ENCODE peak calls at places on chromosomes 4 and X, in seven cellular contexts. One of them, this sample, is unnamed.

GRCh38 chr4:142353149-142353738 is 492.9 kb downstream of the INPP4B start:
- DNase-seq in left ventricle myocardium inferior: no peak
- DNase-seq in upper lobe of left lung: no peak
- DNase-seq in lower lobe of right lung: no peak
- DNase-seq in tibial nerve: no peak
- DNase-seq in Peyer's patch: no peak
- DNase-seq in stomach: no peak
- DNase-seq in this sample: no peak

GRCh38 chrX:4035874-4036273 is 322.4 kb upstream of the PRKX start:
- DNase-seq in left ventricle myocardium inferior: no peak
- DNase-seq in upper lobe of left lung: no peak
- DNase-seq in stomach: no peak
- DNase-seq in tibial nerve: no peak
- DNase-seq in Peyer's patch: no peak
- DNase-seq in lower lobe of right lung: no peak
- DNase-seq in this sample: no peak

GRCh38 chr4:73870260-73870659 is 1.1 kb downstream of the CXCL1 start:
- DNase-seq in tibial nerve: no peak
- DNase-seq in upper lobe of left lung: peak; percentile 87
- DNase-seq in stomach: peak; percentile 29
- DNase-seq in left ventricle myocardium inferior: no peak
- DNase-seq in lower lobe of right lung: peak; percentile 44
- DNase-seq in Peyer's patch: no peak
- DNase-seq in this sample: no peak

GRCh38 chrX:135707880-135708279 is 5.6 kb upstream of the CT45A1 start:
- DNase-seq in lower lobe of right lung: no peak
- DNase-seq in Peyer's patch: no peak
- DNase-seq in tibial nerve: no peak
- DNase-seq in upper lobe of left lung: no peak
- DNase-seq in left ventricle myocardium inferior: no peak
- DNase-seq in stomach: no peak
- DNase-seq in this sample: no peak

GRCh38 chrX:45006002-45006800 is 133.2 kb downstream of the KDM6A start:
- DNase-seq in left ventricle myocardium inferior: no peak
- DNase-seq in lower lobe of right lung: no peak
- DNase-seq in tibial nerve: no peak
- DNase-seq in Peyer's patch: no peak
- DNase-seq in upper lobe of left lung: no peak
- DNase-seq in stomach: no peak
- DNase-seq in this sample: no peak

GRCh38 chr4:76246025-76246424 is 5.5 kb upstream of the FAM47E start:
- DNase-seq in upper lobe of left lung: no peak
- DNase-seq in left ventricle myocardium inferior: no peak
- DNase-seq in Peyer's patch: no peak
- DNase-seq in tibial nerve: no peak
- DNase-seq in stomach: no peak
- DNase-seq in lower lobe of right lung: no peak
- DNase-seq in this sample: no peak

GRCh38 chr4:168836482-168836881 is 173.6 kb downstream of the CBR4 start:
- DNase-seq in lower lobe of right lung: no peak
- DNase-seq in upper lobe of left lung: no peak
- DNase-seq in stomach: no peak
- DNase-seq in left ventricle myocardium inferior: no peak
- DNase-seq in tibial nerve: no peak
- DNase-seq in Peyer's patch: no peak
- DNase-seq in this sample: no peak

GRCh38 chr4:41963105-41963504 is 18.5 kb upstream of the DCAF4L1 start:
- DNase-seq in lower lobe of right lung: no peak
- DNase-seq in tibial nerve: no peak
- DNase-seq in stomach: no peak
- DNase-seq in left ventricle myocardium inferior: no peak
- DNase-seq in Peyer's patch: no peak
- DNase-seq in upper lobe of left lung: no peak
- DNase-seq in this sample: no peak

GRCh38 chr4:37924946-37925345 is 34.1 kb downstream of the TBC1D1 start:
- DNase-seq in tibial nerve: no peak
- DNase-seq in upper lobe of left lung: no peak
- DNase-seq in lower lobe of right lung: no peak
- DNase-seq in left ventricle myocardium inferior: no peak
- DNase-seq in stomach: no peak
- DNase-seq in Peyer's patch: no peak
- DNase-seq in this sample: no peak

GRCh38 chr4:176400816-176401461 is 81.2 kb downstream of the SPCS3 start:
- DNase-seq in upper lobe of left lung: no peak
- DNase-seq in lower lobe of right lung: no peak
- DNase-seq in Peyer's patch: no peak
- DNase-seq in tibial nerve: no peak
- DNase-seq in left ventricle myocardium inferior: no peak
- DNase-seq in stomach: no peak
- DNase-seq in this sample: no peak

GRCh38 chrX:3522016-3522690 is 175.7 kb upstream of the MXRA5 start:
- DNase-seq in left ventricle myocardium inferior: no peak
- DNase-seq in Peyer's patch: no peak
- DNase-seq in tibial nerve: no peak
- DNase-seq in upper lobe of left lung: no peak
- DNase-seq in stomach: no peak
- DNase-seq in lower lobe of right lung: no peak
- DNase-seq in this sample: no peak

GRCh38 chr4:83208776-83209365 is 75.7 kb downstream of the COQ2 start:
- DNase-seq in lower lobe of right lung: no peak
- DNase-seq in stomach: no peak
- DNase-seq in upper lobe of left lung: no peak
- DNase-seq in left ventricle myocardium inferior: no peak
- DNase-seq in Peyer's patch: no peak
- DNase-seq in tibial nerve: no peak
- DNase-seq in this sample: no peak

GRCh38 chr4:25650271-25650670 is 5.4 kb upstream of the SLC34A2 start:
- DNase-seq in lower lobe of right lung: no peak
- DNase-seq in stomach: no peak
- DNase-seq in Peyer's patch: no peak
- DNase-seq in tibial nerve: no peak
- DNase-seq in left ventricle myocardium inferior: no peak
- DNase-seq in upper lobe of left lung: no peak
- DNase-seq in this sample: no peak

GRCh38 chrX:156001667-156002021 is 4.1 kb downstream of the IL9R start:
- DNase-seq in Peyer's patch: no peak
- DNase-seq in tibial nerve: no peak
- DNase-seq in left ventricle myocardium inferior: no peak
- DNase-seq in stomach: no peak
- DNase-seq in lower lobe of right lung: no peak
- DNase-seq in upper lobe of left lung: no peak
- DNase-seq in this sample: no peak

GRCh38 chr4:90318208-90318607 is 191.0 kb downstream of the CCSER1 start:
- DNase-seq in lower lobe of right lung: no peak
- DNase-seq in tibial nerve: no peak
- DNase-seq in Peyer's patch: no peak
- DNase-seq in left ventricle myocardium inferior: no peak
- DNase-seq in stomach: no peak
- DNase-seq in upper lobe of left lung: no peak
- DNase-seq in this sample: no peak

GRCh38 chr4:7753931-7754465 is 185.7 kb downstream of the AFAP1 start:
- DNase-seq in lower lobe of right lung: no peak
- DNase-seq in tibial nerve: no peak
- DNase-seq in left ventricle myocardium inferior: no peak
- DNase-seq in Peyer's patch: no peak
- DNase-seq in stomach: no peak
- DNase-seq in upper lobe of left lung: no peak
- DNase-seq in this sample: no peak

GRCh38 chr4:43587746-43588145 is 695.2 kb downstream of the GRXCR1 start:
- DNase-seq in upper lobe of left lung: no peak
- DNase-seq in Peyer's patch: no peak
- DNase-seq in tibial nerve: no peak
- DNase-seq in stomach: no peak
- DNase-seq in lower lobe of right lung: no peak
- DNase-seq in left ventricle myocardium inferior: no peak
- DNase-seq in this sample: no peak

DNA sequence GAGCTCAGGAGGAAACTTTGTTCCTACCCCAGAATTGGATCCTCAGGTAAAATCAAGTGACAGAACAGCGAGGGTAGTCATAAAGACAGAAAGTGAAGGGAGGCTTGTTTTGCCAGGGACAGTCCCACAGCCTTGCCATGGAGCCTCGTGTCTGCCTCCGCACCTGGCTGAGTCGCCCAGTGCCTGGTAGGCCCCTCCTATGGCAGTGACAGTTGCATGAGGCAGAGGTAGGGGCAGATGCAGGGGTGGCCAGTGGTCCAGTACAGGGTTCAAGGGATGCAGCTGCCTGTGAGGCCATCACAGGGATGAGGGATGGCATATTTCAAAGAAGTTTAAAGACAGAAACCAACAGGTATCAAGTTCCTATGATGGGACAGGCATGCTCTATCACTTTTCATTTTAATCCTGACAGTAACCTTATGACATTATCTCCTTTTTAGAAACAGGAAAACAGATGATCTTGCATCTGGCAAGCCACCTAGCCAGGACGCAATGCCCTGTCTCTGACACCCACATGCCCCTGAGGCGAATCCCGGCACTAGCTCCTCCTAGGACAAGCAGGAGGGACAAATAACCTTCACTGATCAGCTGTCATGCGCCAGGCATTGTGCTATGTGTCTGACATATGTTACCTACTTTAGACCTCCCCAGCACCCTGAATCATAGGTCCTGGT is 127.4 kb upstream of the ENPP6 start:
- DNase-seq in tibial nerve: no peak
- DNase-seq in lower lobe of right lung: no peak
- DNase-seq in upper lobe of left lung: no peak
- DNase-seq in stomach: no peak
- DNase-seq in Peyer's patch: no peak
- DNase-seq in left ventricle myocardium inferior: no peak
- DNase-seq in this sample: no peak
- H3K4me1 ChIP-seq in tibial nerve: peaks cover 35% of the 10 kb centered on the region
- H3K4me1 ChIP-seq in lower lobe of right lung: peaks cover 55% of the 10 kb centered on the region
- H3K4me1 ChIP-seq in upper lobe of left lung: peaks cover 51% of the 10 kb centered on the region
- H3K4me1 ChIP-seq in stomach: peaks cover 73% of the 10 kb centered on the region
- H3K4me1 ChIP-seq in Peyer's patch: peaks cover 5% of the 10 kb centered on the region
- H3K4me1 ChIP-seq in left ventricle myocardium inferior: peaks cover 69% of the 10 kb centered on the region
- H3K4me1 ChIP-seq in this sample: no peaks in the 10 kb centered on the region

GRCh38 chr4:170988446-170988845 is 824.8 kb upstream of the GALNTL6 start:
- DNase-seq in tibial nerve: no peak
- DNase-seq in lower lobe of right lung: no peak
- DNase-seq in upper lobe of left lung: no peak
- DNase-seq in Peyer's patch: no peak
- DNase-seq in stomach: no peak
- DNase-seq in left ventricle myocardium inferior: no peak
- DNase-seq in this sample: no peak

GRCh38 chr4:170990989-170991589 is 822.1 kb upstream of the GALNTL6 start:
- DNase-seq in left ventricle myocardium inferior: no peak
- DNase-seq in Peyer's patch: no peak
- DNase-seq in stomach: no peak
- DNase-seq in lower lobe of right lung: no peak
- DNase-seq in tibial nerve: no peak
- DNase-seq in upper lobe of left lung: no peak
- DNase-seq in this sample: no peak
- TF ChIP-seq CTCF in left ventricle myocardium inferior: peak; percentile 20
- TF ChIP-seq CTCF in Peyer's patch: no peak
- TF ChIP-seq CTCF in stomach: no peak
- TF ChIP-seq CTCF in lower lobe of right lung: peak; percentile 42
- TF ChIP-seq CTCF in tibial nerve: no peak
- TF ChIP-seq CTCF in upper lobe of left lung: no peak
- TF ChIP-seq CTCF in this sample: peak; percentile 45

DNA sequence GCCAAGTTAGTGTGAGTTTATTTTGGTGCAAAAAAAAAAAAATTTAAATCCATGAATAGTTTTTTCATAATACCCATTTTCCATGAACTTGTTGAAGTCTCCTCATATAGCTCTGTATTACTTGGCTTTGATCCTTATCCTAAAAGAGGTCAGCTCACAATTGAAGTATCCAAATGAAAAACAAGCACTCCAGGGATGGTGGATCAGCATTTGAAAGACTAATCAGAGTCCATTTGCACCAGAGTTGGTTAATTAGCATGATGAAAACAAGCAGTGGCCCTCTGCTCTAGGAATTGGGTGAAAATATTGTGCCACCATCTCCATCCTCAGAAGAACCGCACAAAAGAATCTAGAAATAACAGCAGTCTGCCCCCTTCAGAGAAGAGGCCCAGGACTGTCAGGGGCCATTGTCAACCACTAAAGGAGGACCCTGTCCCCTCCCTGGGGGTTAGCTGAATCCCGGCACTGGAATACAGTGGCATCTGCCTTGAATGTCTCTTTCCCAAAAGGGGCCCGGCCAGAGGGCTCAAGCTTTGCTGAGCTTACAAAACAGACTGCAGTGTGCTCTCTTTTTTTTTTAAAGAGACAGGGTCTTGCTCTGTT is 24.7 kb downstream of the SH3KBP1 start:
- DNase-seq in stomach: no peak
- DNase-seq in upper lobe of left lung: no peak
- DNase-seq in tibial nerve: no peak
- DNase-seq in lower lobe of right lung: no peak
- DNase-seq in Peyer's patch: no peak
- DNase-seq in left ventricle myocardium inferior: no peak
- DNase-seq in this sample: no peak
- H3K9me3 ChIP-seq in stomach: no peaks in the 10 kb centered on the region
- H3K9me3 ChIP-seq in upper lobe of left lung: no peaks in the 10 kb centered on the region
- H3K9me3 ChIP-seq in tibial nerve: no peaks in the 10 kb centered on the region
- H3K9me3 ChIP-seq in lower lobe of right lung: no peaks in the 10 kb centered on the region
- H3K9me3 ChIP-seq in Peyer's patch: no peaks in the 10 kb centered on the region
- H3K9me3 ChIP-seq in left ventricle myocardium inferior: no peaks in the 10 kb centered on the region
- H3K9me3 ChIP-seq in this sample: no peaks in the 10 kb centered on the region

GRCh38 chr4:152460488-152460887 is 75.4 kb downstream of the FBXW7 start:
- DNase-seq in tibial nerve: no peak
- DNase-seq in left ventricle myocardium inferior: no peak
- DNase-seq in upper lobe of left lung: no peak
- DNase-seq in Peyer's patch: no peak
- DNase-seq in stomach: no peak
- DNase-seq in lower lobe of right lung: no peak
- DNase-seq in this sample: no peak

GRCh38 chr4:152456609-152457008 is 79.3 kb downstream of the FBXW7 start:
- DNase-seq in tibial nerve: no peak
- DNase-seq in Peyer's patch: no peak
- DNase-seq in upper lobe of left lung: no peak
- DNase-seq in lower lobe of right lung: no peak
- DNase-seq in stomach: no peak
- DNase-seq in left ventricle myocardium inferior: no peak
- DNase-seq in this sample: no peak

GRCh38 chr4:152462047-152462446 is 73.8 kb downstream of the FBXW7 start:
- DNase-seq in stomach: no peak
- DNase-seq in lower lobe of right lung: no peak
- DNase-seq in left ventricle myocardium inferior: no peak
- DNase-seq in tibial nerve: no peak
- DNase-seq in Peyer's patch: no peak
- DNase-seq in upper lobe of left lung: no peak
- DNase-seq in this sample: no peak

GRCh38 chr4:152459326-152459725 is 76.6 kb downstream of the FBXW7 start:
- DNase-seq in left ventricle myocardium inferior: no peak
- DNase-seq in lower lobe of right lung: no peak
- DNase-seq in upper lobe of left lung: no peak
- DNase-seq in tibial nerve: no peak
- DNase-seq in Peyer's patch: no peak
- DNase-seq in stomach: no peak
- DNase-seq in this sample: no peak

DNA sequence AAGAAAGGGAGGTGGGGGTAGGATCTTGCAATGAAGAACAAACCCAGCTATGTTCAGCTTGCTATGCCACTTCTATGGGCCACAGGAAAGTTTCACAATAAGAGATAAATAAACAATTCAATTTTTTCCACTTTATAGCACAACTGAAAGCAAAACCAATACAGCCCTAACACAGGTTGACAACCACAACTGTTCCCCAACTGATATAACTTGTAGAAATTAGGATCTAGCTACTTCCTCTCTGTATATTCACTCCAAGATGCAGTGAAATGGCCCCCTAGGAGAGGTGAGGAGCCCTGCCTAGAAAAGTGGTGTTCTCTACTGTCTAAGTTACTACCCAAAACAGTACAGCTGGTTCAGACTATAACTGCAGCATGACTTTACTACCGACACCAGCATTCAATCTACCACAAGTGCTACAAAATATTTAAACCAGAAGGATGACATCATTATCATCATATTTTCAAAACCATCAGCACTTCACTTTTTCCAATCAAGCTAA is 77.0 kb downstream of the FBXW7 start:
- DNase-seq in tibial nerve: no peak
- DNase-seq in upper lobe of left lung: no peak
- DNase-seq in Peyer's patch: no peak
- DNase-seq in stomach: no peak
- DNase-seq in lower lobe of right lung: no peak
- DNase-seq in left ventricle myocardium inferior: no peak
- DNase-seq in this sample: no peak
- H3K4me1 ChIP-seq in tibial nerve: peaks cover 23% of the 10 kb centered on the region
- H3K4me1 ChIP-seq in upper lobe of left lung: peaks cover 13% of the 10 kb centered on the region
- H3K4me1 ChIP-seq in Peyer's patch: no peaks in the 10 kb centered on the region
- H3K4me1 ChIP-seq in stomach: peaks cover 19% of the 10 kb centered on the region
- H3K4me1 ChIP-seq in lower lobe of right lung: peaks cover 26% of the 10 kb centered on the region
- H3K4me1 ChIP-seq in left ventricle myocardium inferior: peaks cover 18% of the 10 kb centered on the region
- H3K4me1 ChIP-seq in this sample: no peaks in the 10 kb centered on the region

This sample was measured in ascending aorta.